ENCODE peak calls at places on chromosomes 6 and 20, in five cellular contexts. O, M, C, U and K are unnamed samples.

GRCh38 chr20:57802877-57803717 is 93.3 kb upstream of the PMEPA1 start:
- DNase-seq in O (no peak), M (no peak), C (no peak), U (no peak), K (no peak)

GRCh38 chr6:39787322-39787721 is 4.9 kb upstream of the DAAM2 start:
- DNase-seq in O (no peak), M (no peak), C (no peak), U (no peak), K (no peak)

GRCh38 chr6:100420711-100421110 is 44.0 kb downstream of the SIM1 start:
- DNase-seq in O (no peak), M (no peak), C (no peak), U (no peak), K (no peak)

GRCh38 chr20:59985864-59986263 is 27.6 kb downstream of the CDH26 start:
- DNase-seq in O (no peak), M (no peak), C (no peak), U (no peak), K (no peak)

GRCh38 chr20:35833271-35833670 is 61.5 kb downstream of the PHF20 start:
- DNase-seq in O (no peak), M (no peak), C (no peak), U (no peak), K (peak)

GRCh38 chr20:46954490-46955038 is 59.9 kb downstream of the EYA2 start:
- DNase-seq in O (peak), M (peak), C (peak), U (peak), K (peak)

GRCh38 chr6:82178759-82179112 is 68.8 kb downstream of the IBTK start:
- DNase-seq in O (no peak), M (no peak), C (peak), U (no peak), K (peak)

GRCh38 chr6:32554269-32554919 is 24.3 kb upstream of the HLA-DRB5 start:
- DNase-seq in O (no peak), M (no peak), C (no peak), U (no peak), K (no peak)

GRCh38 chr6:166259296-166259977 is 48.8 kb downstream of the PRR18 start:
- DNase-seq in O (peak), M (no peak), C (no peak), U (no peak), K (no peak)

GRCh38 chr20:58851221-58851968 is 693 bp upstream of the GNAS-AS1 start:
- DNase-seq in O (no peak), M (no peak), C (no peak), U (no peak), K (no peak)

GRCh38 chr6:43243649-43244321 is 504 bp downstream of the TTBK1 start:
- DNase-seq in O (no peak), M (no peak), C (no peak), U (no peak), K (no peak)

GRCh38 chr6:7727951-7728854 is 2.3 kb downstream of the BMP6 start:
- DNase-seq in O (peak), M (no peak), C (no peak), U (peak), K (no peak)

GRCh38 chr6:56540950-56541600 is 101.6 kb downstream of the DST start:
- DNase-seq in O (no peak), M (peak), C (no peak), U (peak), K (peak)

GRCh38 chr20:12311102-12311865 is 393.6 kb downstream of the BTBD3 start:
- DNase-seq in O (no peak), M (no peak), C (no peak), U (no peak), K (no peak)

GRCh38 chr20:12316794-12317193 is 399.1 kb downstream of the BTBD3 start:
- DNase-seq in O (no peak), M (no peak), C (no peak), U (no peak), K (no peak)

GRCh38 chr20:12318043-12318442 is 400.4 kb downstream of the BTBD3 start:
- DNase-seq in O (no peak), M (no peak), C (no peak), U (no peak), K (no peak)

DNA sequence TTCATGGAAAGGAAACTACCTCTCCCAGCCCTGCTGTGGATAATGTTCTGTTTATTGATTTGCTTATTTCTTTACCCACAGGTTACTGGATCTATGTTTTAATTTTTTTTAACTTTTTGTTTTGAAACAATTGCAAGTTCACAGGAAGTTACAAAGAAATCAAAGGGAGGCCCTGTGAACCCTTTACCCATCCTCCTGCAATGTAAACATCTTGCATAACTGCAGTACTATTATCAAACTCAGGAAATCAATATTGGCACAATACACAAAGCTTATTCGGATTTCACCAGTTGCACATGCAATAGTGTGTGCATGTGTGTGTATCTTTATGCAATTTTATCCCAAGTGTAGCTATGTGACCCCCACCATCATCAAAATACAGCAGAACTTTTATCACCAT is 398.0 kb downstream of the BTBD3 start:
- DNase-seq in O (no peak), M (no peak), C (no peak), U (no peak), K (no peak)
- H3K4me3 ChIP-seq in O (no peak), M (no peak), C (no peak), U (no peak), K (no peak)

DNA sequence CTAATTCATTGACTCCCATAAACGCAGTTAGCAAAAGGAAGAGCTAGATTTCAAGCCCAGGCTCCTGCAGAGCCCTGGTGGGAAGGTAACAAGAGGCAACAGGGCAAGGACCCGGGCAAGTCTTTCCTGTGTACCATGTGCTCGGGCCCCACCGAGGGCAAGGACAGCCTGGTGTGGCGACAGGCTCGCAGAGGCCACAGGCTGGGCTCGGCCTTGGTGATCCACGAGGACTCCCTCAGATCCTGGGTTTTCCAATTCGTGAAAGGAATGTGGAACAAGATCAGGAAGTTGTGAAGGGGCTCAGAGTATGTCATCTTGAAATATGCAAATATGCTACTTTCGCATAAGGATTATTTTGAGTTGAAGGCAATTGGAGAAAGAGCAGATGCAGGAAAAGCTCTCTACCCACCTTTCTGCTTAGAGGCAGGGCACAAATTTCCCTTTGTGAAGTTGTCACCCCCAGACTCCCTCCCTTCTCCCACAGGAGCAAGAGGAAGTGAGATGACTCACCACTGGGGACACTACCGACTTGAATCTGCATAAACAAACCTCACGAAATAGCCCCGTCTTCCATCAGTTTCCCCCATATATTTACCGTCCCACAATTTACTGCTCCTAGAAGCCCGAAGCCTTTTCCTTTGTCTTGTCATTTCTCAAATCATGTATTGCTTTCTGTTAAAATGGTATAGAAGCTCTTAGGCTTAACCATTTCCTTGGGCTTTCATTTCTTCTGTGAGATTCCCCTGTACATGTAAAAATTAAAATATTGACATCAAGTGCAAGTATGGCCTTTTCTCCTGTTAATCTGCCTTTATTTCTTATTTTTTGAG is 79.0 kb downstream of the PSMG4 start:
- DNase-seq in O (no peak), M (peak), C (no peak), U (peak), K (no peak)
- TF ChIP-seq CTCF in O (no peak), M (no peak), C (no peak), U (no peak), K (no peak)

DNA sequence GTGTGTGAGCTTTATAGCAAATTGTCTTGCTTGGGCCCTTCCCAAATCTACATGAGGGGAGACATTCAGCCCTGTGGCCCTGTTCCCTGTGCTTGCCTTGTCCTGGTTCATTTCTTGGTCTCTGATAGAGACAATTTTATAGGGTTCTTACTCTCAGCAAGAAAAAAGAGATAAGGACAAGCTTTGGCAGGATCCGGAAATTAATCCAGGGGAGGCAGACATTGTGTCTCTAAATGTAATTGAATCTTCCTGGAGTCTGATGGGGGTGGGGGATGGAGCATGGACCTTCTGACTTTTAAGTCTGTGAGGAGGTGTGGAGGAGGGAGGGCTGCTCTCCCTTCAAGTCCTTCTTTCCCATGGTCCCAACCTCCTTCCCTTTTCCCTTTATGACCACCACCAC is 512.7 kb downstream of the DHX35 start:
- DNase-seq in O (no peak), M (no peak), C (no peak), U (no peak), K (no peak)
- H3K4me3 ChIP-seq in O (no peak), M (no peak), C (no peak), U (no peak), K (no peak)

GRCh38 chr20:18012901-18013300 is 44.1 kb downstream of the MGME1 start:
- DNase-seq in O (peak), M (no peak), C (no peak), U (no peak), K (no peak)

GRCh38 chr20:18009116-18009515 is 40.3 kb downstream of the MGME1 start:
- DNase-seq in O (peak), M (no peak), C (no peak), U (no peak), K (no peak)

GRCh38 chr20:18011482-18011881 is 42.7 kb downstream of the MGME1 start:
- DNase-seq in O (no peak), M (no peak), C (no peak), U (no peak), K (no peak)

GRCh38 chr20:18007534-18008292 is 38.9 kb downstream of the MGME1 start:
- DNase-seq in O (peak), M (no peak), C (no peak), U (no peak), K (no peak)

DNA sequence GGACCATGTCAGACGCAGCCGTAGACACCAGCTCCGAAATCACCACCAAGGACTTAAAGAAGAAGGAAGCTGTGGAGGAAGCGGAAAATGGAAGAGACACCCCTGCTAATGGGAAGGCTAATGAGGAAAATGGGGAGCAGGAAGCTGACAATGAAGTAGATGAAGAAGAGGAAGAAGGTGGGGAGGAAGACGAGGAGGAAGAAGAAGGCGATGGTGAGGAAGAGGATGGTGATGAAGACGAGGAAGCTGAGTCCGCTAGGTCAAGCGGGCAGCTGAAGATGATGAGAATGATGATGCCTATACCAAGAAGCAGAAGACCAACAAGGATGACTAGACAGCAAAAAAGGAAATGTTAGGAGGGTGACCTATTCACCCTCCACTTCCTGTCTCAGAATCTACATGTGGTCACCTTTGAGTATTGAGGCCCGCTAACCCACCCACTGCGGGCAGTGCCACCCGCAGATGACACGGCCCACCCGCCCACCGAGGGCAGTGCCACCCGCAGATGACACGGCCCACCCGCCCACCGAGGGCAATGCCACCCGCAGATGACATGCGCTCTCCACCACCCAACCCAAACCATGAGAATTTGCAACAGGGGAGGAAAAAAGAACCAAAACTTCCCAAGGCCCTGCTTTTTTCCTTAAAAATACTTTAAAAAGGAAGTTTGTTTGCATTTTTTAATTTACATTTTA is 43.3 kb downstream of the MGME1 start:
- DNase-seq in O (peak), M (no peak), C (no peak), U (no peak), K (no peak)
- TF ChIP-seq CTCF in O (no peak), M (no peak), C (no peak), U (no peak), K (no peak)

DNA sequence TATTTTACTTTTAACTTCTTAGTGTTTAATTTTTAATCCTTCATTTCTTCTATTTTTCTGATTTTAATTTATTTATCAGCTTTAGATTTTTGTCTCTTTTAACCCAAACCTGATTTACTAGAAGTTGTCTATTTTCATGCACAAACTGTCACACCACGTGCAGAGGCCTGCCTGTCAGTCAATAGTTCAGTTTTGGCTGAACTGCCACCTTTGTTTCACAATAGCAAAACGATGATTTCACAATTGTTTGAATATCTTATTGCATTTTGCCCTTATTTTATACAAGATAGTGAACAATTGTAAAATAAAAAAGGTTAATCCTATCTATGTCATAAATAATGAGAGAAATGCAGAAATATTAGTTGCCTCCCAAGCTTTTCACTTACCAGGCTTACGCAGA is 24.0 kb upstream of the PPP1R3G start:
- DNase-seq in O (no peak), M (no peak), C (no peak), U (no peak), K (no peak)
- H3K4me3 ChIP-seq in O (no peak), M (no peak), C (no peak), U (no peak), K (no peak)

GRCh38 chr6:73520688-73521350 is at the start of gene EEF1A1:
- DNase-seq in O (peak), M (peak), C (peak), U (peak), K (peak)
- TF ChIP-seq CTCF in O (no peak), M (no peak), C (no peak), U (no peak), K (no peak)

GRCh38 chr20:22559711-22560305 is 24.6 kb downstream of the FOXA2 start:
- DNase-seq in O (no peak), M (no peak), C (no peak), U (no peak), K (no peak)

GRCh38 chr20:22560817-22561216 is 23.6 kb downstream of the FOXA2 start:
- DNase-seq in O (no peak), M (no peak), C (no peak), U (no peak), K (no peak)

GRCh38 chr20:22562620-22563019 is 21.8 kb downstream of the FOXA2 start:
- DNase-seq in O (no peak), M (no peak), C (no peak), U (no peak), K (no peak)

GRCh38 chr20:22561965-22562581 is 22.3 kb downstream of the FOXA2 start:
- DNase-seq in O (no peak), M (no peak), C (no peak), U (no peak), K (no peak)

GRCh38 chr20:22563062-22563965 is 21.1 kb downstream of the FOXA2 start:
- DNase-seq in O (no peak), M (no peak), C (no peak), U (no peak), K (no peak)
- H3K4me3 ChIP-seq in O (no peak), M (no peak), C (no peak), U (no peak), K (no peak)

GRCh38 chr20:363319-364078 is 16.6 kb downstream of the NRSN2 start:
- DNase-seq in O (no peak), M (peak), C (no peak), U (no peak), K (no peak)

GRCh38 chr20:358891-359555 is 12.1 kb downstream of the NRSN2 start:
- DNase-seq in O (no peak), M (no peak), C (no peak), U (peak), K (no peak)

GRCh38 chr20:364905-365794 is 15.4 kb upstream of the TRIB3 start:
- DNase-seq in O (no peak), M (peak), C (no peak), U (peak), K (peak)

GRCh38 chr20:361562-361961 is 14.7 kb downstream of the NRSN2 start:
- DNase-seq in O (no peak), M (no peak), C (no peak), U (no peak), K (no peak)

GRCh38 chr20:362271-363254 is 15.7 kb downstream of the NRSN2 start:
- DNase-seq in O (peak), M (peak), C (peak), U (peak), K (peak)
- TF ChIP-seq CTCF in O (peak), M (peak), C (peak), U (peak), K (peak)

GRCh38 chr6:147207851-147208754 is 3.9 kb downstream of the STXBP5 start:
- DNase-seq in O (no peak), M (no peak), C (no peak), U (no peak), K (no peak)
- H3K4me3 ChIP-seq in O (no peak), M (no peak), C (no peak), U (no peak), K (no peak)